ENCODE peak calls at places on chromosomes 16 and 17, in four cellular contexts. One of them, this sample, is unnamed. For H3K36me3, H3K4me1 and H3K9me3, the result is how much of the 10 kb centered on the place peaks cover.

GRCh38 chr17:1931759-1932579 is 93.2 kb downstream of the RTN4RL1 start:
- DNase-seq in fibroblast of lung: peak
- DNase-seq in heart right ventricle: peak
- DNase-seq in heart left ventricle: peak
- DNase-seq in this sample: no peak

GRCh38 chr16:56708418-56708817 is 21.5 kb upstream of the NUP93 start:
- DNase-seq in fibroblast of lung: no peak
- DNase-seq in heart right ventricle: no peak
- DNase-seq in heart left ventricle: no peak
- DNase-seq in this sample: no peak

GRCh38 chr16:2874584-2875362 is 8.2 kb upstream of the FLYWCH2 start:
- DNase-seq in fibroblast of lung: peak
- DNase-seq in heart right ventricle: peak
- DNase-seq in heart left ventricle: peak
- DNase-seq in this sample: peak

GRCh38 chr17:73058022-73058421 is 34.5 kb downstream of the SLC39A11 start:
- DNase-seq in fibroblast of lung: peak
- DNase-seq in heart right ventricle: peak
- DNase-seq in heart left ventricle: no peak
- DNase-seq in this sample: peak

GRCh38 chr17:55570360-55570759 is 59.1 kb upstream of the SMIM36 start:
- DNase-seq in fibroblast of lung: no peak
- DNase-seq in heart right ventricle: no peak
- DNase-seq in heart left ventricle: no peak
- DNase-seq in this sample: no peak

GRCh38 chr17:17467720-17468119 is 9.1 kb upstream of the MED9 start:
- DNase-seq in fibroblast of lung: no peak
- DNase-seq in heart right ventricle: no peak
- DNase-seq in heart left ventricle: no peak
- DNase-seq in this sample: no peak

GRCh38 chr16:48613061-48613957 is 3.3 kb upstream of the N4BP1 start:
- DNase-seq in fibroblast of lung: peak
- DNase-seq in heart right ventricle: no peak
- DNase-seq in heart left ventricle: no peak
- DNase-seq in this sample: no peak

GRCh38 chr17:82226809-82227628 is 1.8 kb upstream of the SLC16A3 start:
- DNase-seq in fibroblast of lung: no peak
- DNase-seq in heart right ventricle: no peak
- DNase-seq in heart left ventricle: no peak
- DNase-seq in this sample: no peak

GRCh38 chr17:82037113-82037888 is at the start of gene DCXR:
- DNase-seq in fibroblast of lung: peak
- DNase-seq in heart right ventricle: peak
- DNase-seq in heart left ventricle: peak
- DNase-seq in this sample: peak

DNA sequence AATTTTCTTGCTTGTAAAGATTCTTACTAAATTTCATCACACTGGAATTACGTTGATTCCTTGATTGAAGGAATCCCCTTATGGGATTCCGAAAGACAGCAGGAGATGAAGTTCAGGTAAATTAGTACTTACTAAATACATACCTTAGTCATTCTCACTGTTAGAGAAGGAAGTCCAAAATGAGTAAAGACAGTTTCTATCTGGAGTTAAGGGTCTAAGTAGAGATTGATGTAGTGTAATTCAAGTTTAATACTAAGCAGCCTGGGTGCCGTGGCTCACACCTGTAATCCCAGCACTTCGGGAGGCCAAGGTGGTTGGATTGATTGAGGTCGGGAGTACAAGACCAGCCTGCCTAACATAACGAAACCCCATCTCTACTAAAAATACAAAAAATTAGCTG is 9.6 kb downstream of the DDX42 start:
- DNase-seq in fibroblast of lung: no peak
- DNase-seq in heart right ventricle: no peak
- DNase-seq in heart left ventricle: no peak
- DNase-seq in this sample: no peak
- H3K36me3 ChIP-seq in fibroblast of lung: under half
- H3K36me3 ChIP-seq in heart right ventricle: half or more
- H3K36me3 ChIP-seq in heart left ventricle: half or more
- H3K36me3 ChIP-seq in this sample: half or more

GRCh38 chr16:67447508-67448076 is 16.7 kb downstream of the HSD11B2 start:
- DNase-seq in fibroblast of lung: peak
- DNase-seq in heart right ventricle: peak
- DNase-seq in heart left ventricle: peak
- DNase-seq in this sample: peak

GRCh38 chr16:67449739-67450138 is 18.8 kb downstream of the HSD11B2 start:
- DNase-seq in fibroblast of lung: peak
- DNase-seq in heart right ventricle: peak
- DNase-seq in heart left ventricle: no peak
- DNase-seq in this sample: no peak

GRCh38 chr16:67451061-67451703 is 20.3 kb downstream of the HSD11B2 start:
- DNase-seq in fibroblast of lung: no peak
- DNase-seq in heart right ventricle: no peak
- DNase-seq in heart left ventricle: no peak
- DNase-seq in this sample: no peak

GRCh38 chr16:67448580-67448979 is 17.7 kb downstream of the HSD11B2 start:
- DNase-seq in fibroblast of lung: no peak
- DNase-seq in heart right ventricle: no peak
- DNase-seq in heart left ventricle: no peak
- DNase-seq in this sample: no peak

GRCh38 chr16:67449328-67449727 is 18.4 kb downstream of the HSD11B2 start:
- DNase-seq in fibroblast of lung: no peak
- DNase-seq in heart right ventricle: peak
- DNase-seq in heart left ventricle: peak
- DNase-seq in this sample: peak
- H3K4me1 ChIP-seq in fibroblast of lung: under half
- H3K4me1 ChIP-seq in heart right ventricle: half or more
- H3K4me1 ChIP-seq in heart left ventricle: half or more
- H3K4me1 ChIP-seq in this sample: under half

GRCh38 chr16:84925773-84926372 is 85.5 kb downstream of the ZDHHC7 start:
- DNase-seq in fibroblast of lung: no peak
- DNase-seq in heart right ventricle: no peak
- DNase-seq in heart left ventricle: no peak
- DNase-seq in this sample: no peak
- H3K9me3 ChIP-seq in fibroblast of lung: under half
- H3K9me3 ChIP-seq in heart right ventricle: under half
- H3K9me3 ChIP-seq in heart left ventricle: under half
- H3K9me3 ChIP-seq in this sample: under half

DNA sequence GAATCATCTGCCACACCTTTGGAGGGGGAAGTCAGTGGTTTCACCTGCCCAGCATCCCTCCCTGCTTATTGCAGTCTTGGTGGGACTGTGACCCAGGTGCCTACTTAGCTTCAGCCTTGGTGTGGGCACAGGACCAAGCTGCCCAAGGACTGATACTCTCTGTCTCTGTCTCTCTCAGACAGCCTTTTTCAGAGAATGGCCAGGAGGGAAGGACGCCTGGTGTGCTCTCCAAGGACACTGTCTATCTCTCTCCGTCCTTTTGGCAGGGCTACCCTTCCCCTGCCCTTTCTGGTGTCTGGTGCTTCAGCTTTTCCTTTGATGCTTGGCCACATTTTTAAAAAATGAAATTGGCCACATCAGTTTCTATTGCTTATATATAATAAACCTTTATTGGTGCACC is 19.6 kb downstream of the PIK3R6 start:
- DNase-seq in fibroblast of lung: no peak
- DNase-seq in heart right ventricle: no peak
- DNase-seq in heart left ventricle: no peak
- DNase-seq in this sample: no peak
- H3K36me3 ChIP-seq in fibroblast of lung: under half
- H3K36me3 ChIP-seq in heart right ventricle: under half
- H3K36me3 ChIP-seq in heart left ventricle: under half
- H3K36me3 ChIP-seq in this sample: under half

GRCh38 chr16:53913082-53913870 is 209.3 kb downstream of the FTO start:
- DNase-seq in fibroblast of lung: peak
- DNase-seq in heart right ventricle: peak
- DNase-seq in heart left ventricle: peak
- DNase-seq in this sample: peak
- H3K4me1 ChIP-seq in fibroblast of lung: under half
- H3K4me1 ChIP-seq in heart right ventricle: under half
- H3K4me1 ChIP-seq in heart left ventricle: under half
- H3K4me1 ChIP-seq in this sample: under half

DNA sequence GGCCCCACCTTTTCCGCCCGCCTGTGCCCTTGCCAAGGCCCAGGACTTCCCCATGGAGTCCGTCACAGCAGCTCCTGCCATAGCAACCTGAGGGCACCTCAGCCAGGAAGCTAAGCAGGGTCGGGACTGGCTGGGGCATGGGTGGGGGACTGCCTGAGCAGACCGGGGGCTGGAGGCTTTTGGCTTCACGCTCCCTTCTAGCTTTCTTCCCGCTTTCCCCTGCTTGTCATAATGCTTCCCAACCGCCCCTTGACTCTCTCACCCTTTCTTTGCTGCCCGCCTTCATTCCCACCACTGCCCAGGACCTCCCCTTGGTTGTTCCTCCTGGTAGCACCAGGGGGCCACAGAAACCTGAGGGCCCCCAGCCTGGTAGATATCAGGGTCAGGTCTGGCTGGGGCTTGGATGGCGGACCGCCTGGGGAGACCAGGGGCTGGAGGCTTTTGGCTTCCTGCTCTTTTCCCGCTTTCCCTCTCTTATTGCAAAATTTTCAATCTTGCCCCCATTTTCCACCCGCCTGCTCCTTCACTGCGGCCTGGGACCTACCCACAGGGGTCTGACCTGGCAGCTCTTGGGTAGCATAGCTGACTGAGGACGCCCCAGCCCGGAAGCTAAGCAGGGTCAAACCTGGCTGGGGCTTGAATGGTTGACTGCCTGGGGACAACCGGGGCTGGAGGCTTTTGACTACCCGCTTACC is 2287.7 kb downstream of the TP53TG3F start:
- DNase-seq in fibroblast of lung: no peak
- DNase-seq in heart right ventricle: no peak
- DNase-seq in heart left ventricle: no peak
- DNase-seq in this sample: no peak
- H3K9me3 ChIP-seq in fibroblast of lung: under half
- H3K9me3 ChIP-seq in heart right ventricle: under half
- H3K9me3 ChIP-seq in heart left ventricle: under half
- H3K9me3 ChIP-seq in this sample: under half

GRCh38 chr17:8448310-8448709 is 12.6 kb downstream of the NDEL1 start:
- DNase-seq in fibroblast of lung: no peak
- DNase-seq in heart right ventricle: no peak
- DNase-seq in heart left ventricle: no peak
- DNase-seq in this sample: no peak
- H3K36me3 ChIP-seq in fibroblast of lung: under half
- H3K36me3 ChIP-seq in heart right ventricle: half or more
- H3K36me3 ChIP-seq in heart left ventricle: half or more
- H3K36me3 ChIP-seq in this sample: under half

This sample was measured in BE2C.